ENCODE peak calls at places on chromosomes 7 and 10, in eight cellular contexts. One of them, this sample, is unnamed.

GRCh38 chr10:77715081-77715480 is 77.5 kb upstream of the KCNMA1 start:
- DNase-seq in ovary: no peak
- DNase-seq in CD8-positive, alpha-beta memory T cell: no peak
- DNase-seq in CD8-positive, alpha-beta T cell: no peak
- DNase-seq in CD4-positive, alpha-beta T cell: no peak
- DNase-seq in heart right ventricle: no peak
- DNase-seq in H1: no peak
- DNase-seq in ascending aorta: no peak
- DNase-seq in this sample: no peak

GRCh38 chr7:157840913-157841756 is 504.3 kb downstream of the DNAJB6 start:
- DNase-seq in ovary: no peak
- DNase-seq in ascending aorta: no peak
- DNase-seq in H1: peak; percentile 69
- DNase-seq in CD8-positive, alpha-beta memory T cell: no peak
- DNase-seq in CD8-positive, alpha-beta T cell: no peak
- DNase-seq in CD4-positive, alpha-beta T cell: no peak
- DNase-seq in heart right ventricle: no peak
- DNase-seq in this sample: no peak

GRCh38 chr10:72762042-72762441 is 70.1 kb downstream of the MCU start:
- DNase-seq in H1: no peak
- DNase-seq in heart right ventricle: no peak
- DNase-seq in CD4-positive, alpha-beta T cell: no peak
- DNase-seq in CD8-positive, alpha-beta T cell: no peak
- DNase-seq in CD8-positive, alpha-beta memory T cell: no peak
- DNase-seq in ascending aorta: no peak
- DNase-seq in ovary: no peak
- DNase-seq in this sample: no peak

GRCh38 chr7:134075799-134076198 is 51.3 kb upstream of the LRGUK start:
- DNase-seq in H1: no peak
- DNase-seq in CD4-positive, alpha-beta T cell: no peak
- DNase-seq in CD8-positive, alpha-beta memory T cell: no peak
- DNase-seq in ascending aorta: no peak
- DNase-seq in ovary: no peak
- DNase-seq in CD8-positive, alpha-beta T cell: no peak
- DNase-seq in heart right ventricle: no peak
- DNase-seq in this sample: no peak

GRCh38 chr10:50637003-50637579 is 13.3 kb upstream of the SGMS1 start:
- DNase-seq in CD8-positive, alpha-beta memory T cell: no peak
- DNase-seq in ascending aorta: no peak
- DNase-seq in heart right ventricle: no peak
- DNase-seq in CD8-positive, alpha-beta T cell: no peak
- DNase-seq in ovary: no peak
- DNase-seq in CD4-positive, alpha-beta T cell: no peak
- DNase-seq in H1: no peak
- DNase-seq in this sample: no peak

GRCh38 chr7:33905389-33906032 is at the start of gene BMPER:
- DNase-seq in CD4-positive, alpha-beta T cell: no peak
- DNase-seq in ovary: peak; percentile 45
- DNase-seq in H1: peak; percentile 67
- DNase-seq in ascending aorta: no peak
- DNase-seq in heart right ventricle: no peak
- DNase-seq in CD8-positive, alpha-beta memory T cell: no peak
- DNase-seq in CD8-positive, alpha-beta T cell: no peak
- DNase-seq in this sample: no peak

GRCh38 chr10:49081532-49082275 is 33.6 kb downstream of the VSTM4 start:
- DNase-seq in H1: peak; percentile 50
- DNase-seq in CD8-positive, alpha-beta memory T cell: no peak
- DNase-seq in ascending aorta: no peak
- DNase-seq in CD4-positive, alpha-beta T cell: no peak
- DNase-seq in heart right ventricle: peak; percentile 40
- DNase-seq in ovary: peak; percentile 75
- DNase-seq in CD8-positive, alpha-beta T cell: no peak
- DNase-seq in this sample: no peak

GRCh38 chr7:96685755-96686154 is 23.9 kb downstream of the SEM1 start:
- DNase-seq in CD8-positive, alpha-beta T cell: no peak
- DNase-seq in CD8-positive, alpha-beta memory T cell: no peak
- DNase-seq in ovary: no peak
- DNase-seq in ascending aorta: no peak
- DNase-seq in heart right ventricle: no peak
- DNase-seq in H1: no peak
- DNase-seq in CD4-positive, alpha-beta T cell: no peak
- DNase-seq in this sample: no peak

DNA sequence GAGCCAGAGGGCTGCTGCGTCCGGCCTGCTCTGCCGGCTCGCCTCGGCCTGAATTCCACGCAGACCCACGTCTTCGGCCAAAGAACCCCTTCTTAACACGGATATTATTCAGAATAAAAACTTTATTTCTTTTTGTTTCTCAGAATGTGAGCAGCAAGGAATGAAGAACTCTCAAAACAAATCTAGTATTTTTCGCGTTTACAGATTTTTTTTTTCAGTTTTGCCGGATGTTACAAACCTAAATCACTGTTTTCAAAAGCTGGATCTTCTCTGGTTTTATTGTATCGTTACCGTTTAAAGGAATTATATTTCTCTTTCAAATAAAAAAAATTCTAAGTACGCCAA is 4.4 kb upstream of the HOXA2 start:
- DNase-seq in H1: no peak
- DNase-seq in CD8-positive, alpha-beta T cell: no peak
- DNase-seq in CD4-positive, alpha-beta T cell: no peak
- DNase-seq in ovary: no peak
- DNase-seq in CD8-positive, alpha-beta memory T cell: no peak
- DNase-seq in ascending aorta: no peak
- DNase-seq in heart right ventricle: no peak
- DNase-seq in this sample: no peak
- H3K9me3 ChIP-seq in H1: no peaks in the 10 kb centered on the region
- H3K9me3 ChIP-seq in CD8-positive, alpha-beta T cell: no peaks in the 10 kb centered on the region
- H3K9me3 ChIP-seq in CD4-positive, alpha-beta T cell: no peaks in the 10 kb centered on the region
- H3K9me3 ChIP-seq in ovary: no peaks in the 10 kb centered on the region
- H3K9me3 ChIP-seq in CD8-positive, alpha-beta memory T cell: no peaks in the 10 kb centered on the region
- H3K9me3 ChIP-seq in ascending aorta: no peaks in the 10 kb centered on the region
- H3K9me3 ChIP-seq in heart right ventricle: no peaks in the 10 kb centered on the region
- H3K9me3 ChIP-seq in this sample: no peaks in the 10 kb centered on the region

DNA sequence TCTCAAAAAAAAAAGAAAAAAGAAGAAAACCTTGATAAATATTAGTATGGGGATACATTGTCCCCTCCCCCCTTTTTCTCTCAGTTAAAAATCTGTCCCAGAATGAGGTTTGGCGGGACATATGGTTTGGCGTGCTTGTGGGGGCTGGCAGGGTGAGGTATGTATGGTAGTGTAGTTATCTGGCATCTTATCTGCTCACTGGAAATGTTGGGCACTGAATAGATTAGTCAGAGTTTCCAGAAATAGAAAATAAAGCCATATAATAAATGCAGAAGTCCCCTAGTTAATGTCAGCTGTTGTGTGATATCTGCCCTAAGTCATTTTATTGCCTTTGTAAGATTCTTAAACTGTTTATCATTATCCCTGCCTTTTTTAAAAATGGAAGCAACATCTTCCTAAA is 397.5 kb upstream of the GALNT17 start:
- DNase-seq in CD8-positive, alpha-beta T cell: no peak
- DNase-seq in ascending aorta: no peak
- DNase-seq in ovary: no peak
- DNase-seq in heart right ventricle: no peak
- DNase-seq in CD4-positive, alpha-beta T cell: no peak
- DNase-seq in H1: no peak
- DNase-seq in CD8-positive, alpha-beta memory T cell: no peak
- DNase-seq in this sample: no peak
- H3K9me3 ChIP-seq in CD8-positive, alpha-beta T cell: no peaks in the 10 kb centered on the region
- H3K9me3 ChIP-seq in ascending aorta: no peaks in the 10 kb centered on the region
- H3K9me3 ChIP-seq in ovary: no peaks in the 10 kb centered on the region
- H3K9me3 ChIP-seq in heart right ventricle: no peaks in the 10 kb centered on the region
- H3K9me3 ChIP-seq in CD4-positive, alpha-beta T cell: no peaks in the 10 kb centered on the region
- H3K9me3 ChIP-seq in H1: no peaks in the 10 kb centered on the region
- H3K9me3 ChIP-seq in CD8-positive, alpha-beta memory T cell: no peaks in the 10 kb centered on the region
- H3K9me3 ChIP-seq in this sample: no peaks in the 10 kb centered on the region

GRCh38 chr10:131745591-131745990 is 155.2 kb upstream of the PPP2R2D start:
- DNase-seq in CD8-positive, alpha-beta memory T cell: no peak
- DNase-seq in ovary: no peak
- DNase-seq in CD4-positive, alpha-beta T cell: peak; percentile 16
- DNase-seq in heart right ventricle: no peak
- DNase-seq in H1: no peak
- DNase-seq in CD8-positive, alpha-beta T cell: no peak
- DNase-seq in ascending aorta: no peak
- DNase-seq in this sample: no peak

GRCh38 chr10:131747251-131747650 is 153.6 kb upstream of the PPP2R2D start:
- DNase-seq in CD4-positive, alpha-beta T cell: no peak
- DNase-seq in heart right ventricle: no peak
- DNase-seq in ascending aorta: no peak
- DNase-seq in CD8-positive, alpha-beta T cell: no peak
- DNase-seq in H1: no peak
- DNase-seq in ovary: no peak
- DNase-seq in CD8-positive, alpha-beta memory T cell: no peak
- DNase-seq in this sample: no peak

GRCh38 chr10:131746785-131747184 is 154.0 kb upstream of the PPP2R2D start:
- DNase-seq in CD4-positive, alpha-beta T cell: no peak
- DNase-seq in H1: no peak
- DNase-seq in CD8-positive, alpha-beta T cell: no peak
- DNase-seq in CD8-positive, alpha-beta memory T cell: no peak
- DNase-seq in ascending aorta: no peak
- DNase-seq in ovary: no peak
- DNase-seq in heart right ventricle: no peak
- DNase-seq in this sample: no peak

GRCh38 chr10:131747791-131748190 is 153.0 kb upstream of the PPP2R2D start:
- DNase-seq in ovary: no peak
- DNase-seq in heart right ventricle: no peak
- DNase-seq in H1: no peak
- DNase-seq in ascending aorta: no peak
- DNase-seq in CD4-positive, alpha-beta T cell: no peak
- DNase-seq in CD8-positive, alpha-beta T cell: no peak
- DNase-seq in CD8-positive, alpha-beta memory T cell: no peak
- DNase-seq in this sample: no peak

DNA sequence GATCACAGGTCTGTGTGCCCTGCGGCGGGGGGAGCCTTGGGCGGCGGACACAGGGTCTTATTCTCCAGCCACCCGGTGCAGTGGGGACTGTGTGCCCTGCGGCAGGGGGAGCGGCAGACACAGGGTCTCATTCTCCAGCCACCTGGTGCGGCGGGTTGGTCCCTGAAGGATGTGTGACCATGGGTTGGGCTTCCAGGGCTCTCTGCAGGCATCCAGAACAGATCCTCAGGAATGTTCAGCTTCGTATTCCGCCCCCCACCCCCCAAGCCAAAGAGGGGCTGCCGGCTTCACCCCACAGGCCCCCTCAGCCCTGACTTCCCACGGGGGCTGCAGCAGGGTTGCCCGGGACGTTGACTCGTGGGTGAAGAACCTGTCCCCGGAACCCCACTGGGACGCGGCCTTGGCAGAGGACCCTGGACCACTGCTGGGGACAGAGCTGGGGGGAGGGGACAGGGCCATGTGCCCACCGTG is 154.5 kb upstream of the PPP2R2D start:
- DNase-seq in H1: no peak
- DNase-seq in CD4-positive, alpha-beta T cell: peak; percentile 17
- DNase-seq in CD8-positive, alpha-beta memory T cell: no peak
- DNase-seq in heart right ventricle: no peak
- DNase-seq in ascending aorta: no peak
- DNase-seq in ovary: no peak
- DNase-seq in CD8-positive, alpha-beta T cell: no peak
- DNase-seq in this sample: no peak
- H3K9me3 ChIP-seq in H1: no peaks in the 10 kb centered on the region
- H3K9me3 ChIP-seq in CD4-positive, alpha-beta T cell: no peaks in the 10 kb centered on the region
- H3K9me3 ChIP-seq in CD8-positive, alpha-beta memory T cell: no peaks in the 10 kb centered on the region
- H3K9me3 ChIP-seq in heart right ventricle: no peaks in the 10 kb centered on the region
- H3K9me3 ChIP-seq in ascending aorta: no peaks in the 10 kb centered on the region
- H3K9me3 ChIP-seq in ovary: no peaks in the 10 kb centered on the region
- H3K9me3 ChIP-seq in CD8-positive, alpha-beta T cell: no peaks in the 10 kb centered on the region
- H3K9me3 ChIP-seq in this sample: no peaks in the 10 kb centered on the region

GRCh38 chr7:13949939-13950338 is 39.5 kb downstream of the ETV1 start:
- DNase-seq in heart right ventricle: no peak
- DNase-seq in ascending aorta: no peak
- DNase-seq in H1: no peak
- DNase-seq in ovary: no peak
- DNase-seq in CD8-positive, alpha-beta T cell: no peak
- DNase-seq in CD4-positive, alpha-beta T cell: no peak
- DNase-seq in CD8-positive, alpha-beta memory T cell: no peak
- DNase-seq in this sample: no peak

GRCh38 chr7:13949450-13949849 is 40.0 kb downstream of the ETV1 start:
- DNase-seq in CD4-positive, alpha-beta T cell: no peak
- DNase-seq in CD8-positive, alpha-beta T cell: no peak
- DNase-seq in ascending aorta: no peak
- DNase-seq in CD8-positive, alpha-beta memory T cell: no peak
- DNase-seq in heart right ventricle: no peak
- DNase-seq in H1: no peak
- DNase-seq in ovary: no peak
- DNase-seq in this sample: no peak

GRCh38 chr7:13946181-13946580 is 43.3 kb downstream of the ETV1 start:
- DNase-seq in CD8-positive, alpha-beta T cell: no peak
- DNase-seq in CD8-positive, alpha-beta memory T cell: no peak
- DNase-seq in ascending aorta: no peak
- DNase-seq in heart right ventricle: no peak
- DNase-seq in H1: no peak
- DNase-seq in ovary: no peak
- DNase-seq in CD4-positive, alpha-beta T cell: no peak
- DNase-seq in this sample: no peak

GRCh38 chr7:13947535-13947934 is 41.9 kb downstream of the ETV1 start:
- DNase-seq in CD4-positive, alpha-beta T cell: no peak
- DNase-seq in CD8-positive, alpha-beta T cell: no peak
- DNase-seq in heart right ventricle: no peak
- DNase-seq in CD8-positive, alpha-beta memory T cell: no peak
- DNase-seq in ascending aorta: no peak
- DNase-seq in H1: no peak
- DNase-seq in ovary: no peak
- DNase-seq in this sample: no peak

DNA sequence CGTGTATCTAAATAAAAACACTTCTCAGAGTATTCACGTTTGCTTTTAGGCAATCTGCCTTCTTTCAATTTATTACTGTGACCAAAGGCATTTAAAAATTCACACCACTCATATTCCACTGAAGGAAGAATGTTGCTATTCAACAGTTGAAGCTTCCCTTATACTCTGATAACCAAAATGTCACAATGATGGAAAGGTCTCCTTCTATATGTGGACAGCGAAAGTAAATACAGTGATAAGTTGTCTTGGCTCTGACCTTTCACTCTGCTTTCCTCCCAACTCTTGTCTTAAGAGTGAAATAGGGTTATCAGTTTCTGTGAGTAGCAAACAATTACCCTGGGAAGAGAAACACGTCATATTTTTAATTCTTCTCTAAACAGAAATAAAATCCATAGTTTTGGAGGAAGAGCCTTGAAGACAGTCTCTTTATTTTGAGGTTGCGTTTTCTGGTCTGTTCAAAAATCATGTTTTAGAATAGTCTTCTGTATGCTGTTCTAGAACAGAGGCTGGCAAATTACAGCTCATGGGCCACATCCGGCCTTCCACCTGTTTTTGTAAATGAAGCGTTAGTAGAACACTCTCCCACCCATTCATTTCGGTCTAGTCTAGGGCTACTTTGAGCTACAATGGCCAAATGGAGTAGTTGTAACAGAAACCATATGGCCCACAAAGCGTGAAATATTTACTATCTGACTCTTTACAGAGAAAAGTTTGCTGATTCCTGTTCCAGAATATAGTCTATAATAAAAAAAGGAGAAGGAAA is 41.3 kb downstream of the ETV1 start:
- DNase-seq in CD8-positive, alpha-beta T cell: no peak
- DNase-seq in heart right ventricle: no peak
- DNase-seq in ascending aorta: no peak
- DNase-seq in H1: no peak
- DNase-seq in CD4-positive, alpha-beta T cell: no peak
- DNase-seq in CD8-positive, alpha-beta memory T cell: no peak
- DNase-seq in ovary: no peak
- DNase-seq in this sample: no peak
- H3K9me3 ChIP-seq in CD8-positive, alpha-beta T cell: no peaks in the 10 kb centered on the region
- H3K9me3 ChIP-seq in heart right ventricle: no peaks in the 10 kb centered on the region
- H3K9me3 ChIP-seq in ascending aorta: no peaks in the 10 kb centered on the region
- H3K9me3 ChIP-seq in H1: no peaks in the 10 kb centered on the region
- H3K9me3 ChIP-seq in CD4-positive, alpha-beta T cell: no peaks in the 10 kb centered on the region
- H3K9me3 ChIP-seq in CD8-positive, alpha-beta memory T cell: no peaks in the 10 kb centered on the region
- H3K9me3 ChIP-seq in ovary: no peaks in the 10 kb centered on the region
- H3K9me3 ChIP-seq in this sample: no peaks in the 10 kb centered on the region

This sample was measured in T-helper 17 cell.